ENCODE peak calls at places on chromosomes 3 and 15, in four cellular contexts. M is stimulated activated CD8-positive, alpha-beta memory T cell treated with anti-CD3 and anti-CD28 coated beads, Interleukin-4, amount 100 ng/mL, for 24 hours; B is HuH-7.5; U is Karpas-422. Z is an unnamed sample.

GRCh38 chr3:30437172-30437571 is 169.2 kb upstream of the TGFBR2 start:
- DNase-seq in U (no peak), M (no peak), B (no peak), Z (no peak)

GRCh38 chr3:73452731-73453130 is 172.0 kb downstream of the PDZRN3 start:
- DNase-seq in B (no peak), M (no peak), U (no peak), Z (no peak)

GRCh38 chr15:38547255-38547997 is 17.2 kb downstream of the RASGRP1 start:
- DNase-seq in M (no peak), B (no peak), U (no peak), Z (no peak)

GRCh38 chr15:57158997-57159668 is 217.2 kb upstream of the CGNL1 start:
- DNase-seq in B (no peak), U (no peak), M (no peak), Z (no peak)

GRCh38 chr3:81891056-81891455 is 129.6 kb upstream of the GBE1 start:
- DNase-seq in M (no peak), B (no peak), U (no peak), Z (no peak)

GRCh38 chr15:57353317-57353804 is 22.9 kb upstream of the CGNL1 start:
- DNase-seq in M (no peak), B (no peak), U (no peak), Z (no peak)

GRCh38 chr15:35522061-35522460 is 23.9 kb downstream of the DPH6 start:
- DNase-seq in M (no peak), B (no peak), U (no peak), Z (no peak)

GRCh38 chr15:81303241-81304225 is 20.4 kb downstream of the STARD5 start:
- DNase-seq in B (no peak), U (no peak), M (no peak), Z (no peak)

GRCh38 chr15:59438891-59439290 is 905 bp downstream of the FAM81A start:
- DNase-seq in M (no peak), B (no peak), U (no peak), Z (no peak)

GRCh38 chr15:32112101-32112500 is 81.8 kb downstream of the CHRNA7 start:
- DNase-seq in M (no peak), B (no peak), U (no peak), Z (no peak)

GRCh38 chr3:115423170-115423569 is 200.1 kb upstream of the GAP43 start:
- DNase-seq in M (no peak), B (no peak), U (no peak), Z (no peak)

GRCh38 chr15:96350321-96350720 is 19.8 kb downstream of the NR2F2 start:
- DNase-seq in M (no peak), U (no peak), B (no peak), Z (no peak)

GRCh38 chr3:146536681-146537080 is 7.7 kb downstream of the PLSCR1 start:
- DNase-seq in U (no peak), B (no peak), M (no peak), Z (no peak)

GRCh38 chr15:58369261-58369699 is 62.5 kb upstream of the LIPC start:
- DNase-seq in U (peak), M (no peak), B (no peak), Z (peak)

GRCh38 chr15:72155021-72155621 is 36.9 kb downstream of the SENP8 start:
- DNase-seq in M (no peak), U (no peak), B (no peak), Z (no peak)

GRCh38 chr3:43953814-43954241 is 263.1 kb downstream of the ABHD5 start:
- DNase-seq in U (peak), M (no peak), B (no peak), Z (no peak)

GRCh38 chr3:27165348-27165747 is 203.8 kb downstream of the NEK10 start:
- DNase-seq in M (no peak), B (no peak), U (no peak), Z (no peak)

GRCh38 chr15:50751394-50751793 is 14.1 kb downstream of the SPPL2A start:
- DNase-seq in U (no peak), B (no peak), M (no peak), Z (no peak)

GRCh38 chr15:96274698-96275097 is 55.8 kb upstream of the NR2F2 start:
- DNase-seq in B (no peak), U (no peak), M (no peak), Z (no peak)

GRCh38 chr3:17151598-17152373 is 267.0 kb downstream of the PLCL2 start:
- DNase-seq in M (peak), U (no peak), B (no peak), Z (peak)

GRCh38 chr15:85475317-85475701 is 94.9 kb downstream of the AKAP13 start:
- DNase-seq in U (peak), M (no peak), B (no peak), Z (no peak)

GRCh38 chr3:50242371-50242770 is 6.4 kb downstream of the GNAI2 start:
- DNase-seq in U (no peak), B (no peak), M (no peak), Z (no peak)

GRCh38 chr3:186807231-186807630 is 949 bp upstream of the RFC4 start:
- DNase-seq in B (no peak), M (no peak), U (peak), Z (no peak)

GRCh38 chr3:136186850-136187249 is 9.3 kb downstream of the MSL2 start:
- DNase-seq in B (no peak), U (no peak), M (no peak), Z (no peak)

GRCh38 chr3:149214702-149215101 is 6.9 kb downstream of the CP start:
- DNase-seq in B (no peak), U (no peak), M (no peak), Z (no peak)

GRCh38 chr3:38493019-38493418 is 3.1 kb upstream of the EXOG start:
- DNase-seq in B (no peak), M (no peak), U (no peak), Z (no peak)

GRCh38 chr3:169662215-169663070 is 1.1 kb downstream of the MECOM start:
- DNase-seq in M (no peak), B (peak), U (peak), Z (peak)

GRCh38 chr3:170584585-170585007 is 1.3 kb downstream of the SLC7A14 start:
- DNase-seq in M (peak), U (peak), B (peak), Z (no peak)

GRCh38 chr15:59271595-59272201 is 65.1 kb downstream of the LDHAL6B start:
- DNase-seq in M (no peak), U (no peak), B (no peak), Z (no peak)

GRCh38 chr3:72938471-72939265 is 50.8 kb downstream of the GXYLT2 start:
- DNase-seq in M (no peak), B (peak), U (peak), Z (no peak)

GRCh38 chr3:195512798-195513345 is 30.3 kb downstream of the PPP1R2 start:
- DNase-seq in M (no peak), B (no peak), U (peak), Z (no peak)

GRCh38 chr3:68874551-68875348 is 57.6 kb downstream of the TAFA4 start:
- DNase-seq in M (no peak), U (peak), B (no peak), Z (no peak)

GRCh38 chr3:188404701-188405100 is 250.7 kb downstream of the LPP start:
- DNase-seq in U (peak), M (no peak), B (no peak), Z (no peak)

GRCh38 chr3:18423401-18424212 is 1.5 kb downstream of the SATB1 start:
- DNase-seq in U (peak), B (no peak), M (no peak), Z (no peak)

GRCh38 chr3:70360985-70361384 is 48.5 kb upstream of the MDFIC2 start:
- DNase-seq in U (no peak), M (no peak), B (no peak), Z (no peak)